ENCODE peak calls at places on chromosomes 11 and 22, in five cellular contexts. One of them, this sample, is unnamed. For H3K4me1, the result is how much of the 10 kb centered on the place peaks cover.

GRCh38 chr11:40328890-40329617 is 1130.4 kb downstream of the LRRC4C start:
- DNase-seq in heart right ventricle: no peak
- DNase-seq in pancreas: peak
- DNase-seq in right cardiac atrium: no peak
- DNase-seq in spleen: no peak
- DNase-seq in this sample: no peak

GRCh38 chr11:118373263-118373662 is 13.9 kb downstream of the UBE4A start:
- DNase-seq in heart right ventricle: no peak
- DNase-seq in pancreas: no peak
- DNase-seq in right cardiac atrium: no peak
- DNase-seq in spleen: no peak
- DNase-seq in this sample: no peak

GRCh38 chr11:40188848-40189247 is 1270.6 kb downstream of the LRRC4C start:
- DNase-seq in heart right ventricle: no peak
- DNase-seq in pancreas: peak
- DNase-seq in right cardiac atrium: no peak
- DNase-seq in spleen: no peak
- DNase-seq in this sample: no peak

GRCh38 chr11:61162092-61162935 is 1.1 kb upstream of the VPS37C start:
- DNase-seq in heart right ventricle: no peak
- DNase-seq in pancreas: no peak
- DNase-seq in right cardiac atrium: no peak
- DNase-seq in spleen: no peak
- DNase-seq in this sample: no peak

GRCh38 chr11:130774703-130775102 is 141.6 kb downstream of the SNX19 start:
- DNase-seq in heart right ventricle: peak
- DNase-seq in pancreas: no peak
- DNase-seq in right cardiac atrium: peak
- DNase-seq in spleen: no peak
- DNase-seq in this sample: no peak

GRCh38 chr11:10592331-10592730 is 23.9 kb upstream of the LYVE1 start:
- DNase-seq in heart right ventricle: no peak
- DNase-seq in pancreas: no peak
- DNase-seq in right cardiac atrium: no peak
- DNase-seq in spleen: no peak
- DNase-seq in this sample: no peak

GRCh38 chr11:65334696-65335295 is 1.1 kb downstream of the DPF2 start:
- DNase-seq in heart right ventricle: no peak
- DNase-seq in pancreas: no peak
- DNase-seq in right cardiac atrium: no peak
- DNase-seq in spleen: peak
- DNase-seq in this sample: no peak

GRCh38 chr11:10139656-10140055 is 154.4 kb downstream of the SBF2 start:
- DNase-seq in heart right ventricle: no peak
- DNase-seq in pancreas: no peak
- DNase-seq in right cardiac atrium: no peak
- DNase-seq in spleen: no peak
- DNase-seq in this sample: no peak

GRCh38 chr11:122600290-122600689 is 55.2 kb upstream of the UBASH3B start:
- DNase-seq in heart right ventricle: no peak
- DNase-seq in pancreas: no peak
- DNase-seq in right cardiac atrium: no peak
- DNase-seq in spleen: no peak
- DNase-seq in this sample: no peak

GRCh38 chr11:18721576-18722292 is 4.3 kb downstream of the IGSF22 start:
- DNase-seq in heart right ventricle: peak
- DNase-seq in pancreas: peak
- DNase-seq in right cardiac atrium: peak
- DNase-seq in spleen: peak
- DNase-seq in this sample: peak

GRCh38 chr11:111373590-111373989 is 5.5 kb downstream of the POU2AF1 start:
- DNase-seq in heart right ventricle: no peak
- DNase-seq in pancreas: no peak
- DNase-seq in right cardiac atrium: no peak
- DNase-seq in spleen: no peak
- DNase-seq in this sample: no peak

GRCh38 chr11:100709233-100709999 is 22.3 kb downstream of the ARHGAP42 start:
- DNase-seq in heart right ventricle: no peak
- DNase-seq in pancreas: no peak
- DNase-seq in right cardiac atrium: no peak
- DNase-seq in spleen: no peak
- DNase-seq in this sample: no peak

GRCh38 chr11:128271401-128271800 is 316.0 kb downstream of the ETS1 start:
- DNase-seq in heart right ventricle: no peak
- DNase-seq in pancreas: no peak
- DNase-seq in right cardiac atrium: no peak
- DNase-seq in spleen: no peak
- DNase-seq in this sample: no peak

GRCh38 chr22:44702479-44703219 is 645 bp downstream of the PRR5 start:
- DNase-seq in heart right ventricle: no peak
- DNase-seq in pancreas: no peak
- DNase-seq in right cardiac atrium: peak
- DNase-seq in spleen: peak
- DNase-seq in this sample: no peak

GRCh38 chr22:28594784-28595324 is 84.8 kb downstream of the TTC28 start:
- DNase-seq in heart right ventricle: no peak
- DNase-seq in pancreas: no peak
- DNase-seq in right cardiac atrium: no peak
- DNase-seq in spleen: no peak
- DNase-seq in this sample: peak

GRCh38 chr11:61814242-61814957 is 2.4 kb downstream of the FADS1 start:
- DNase-seq in heart right ventricle: no peak
- DNase-seq in pancreas: no peak
- DNase-seq in right cardiac atrium: no peak
- DNase-seq in spleen: no peak
- DNase-seq in this sample: no peak

GRCh38 chr11:112523477-112523876 is 262.8 kb upstream of the PLET1 start:
- DNase-seq in heart right ventricle: peak
- DNase-seq in pancreas: peak
- DNase-seq in right cardiac atrium: peak
- DNase-seq in spleen: no peak
- DNase-seq in this sample: no peak

GRCh38 chr11:10208045-10208674 is 85.9 kb downstream of the SBF2 start:
- DNase-seq in heart right ventricle: no peak
- DNase-seq in pancreas: no peak
- DNase-seq in right cardiac atrium: no peak
- DNase-seq in spleen: no peak
- DNase-seq in this sample: peak

GRCh38 chr11:46705070-46705688 is 4.3 kb downstream of the ZNF408 start:
- DNase-seq in heart right ventricle: no peak
- DNase-seq in pancreas: no peak
- DNase-seq in right cardiac atrium: no peak
- DNase-seq in spleen: no peak
- DNase-seq in this sample: no peak

GRCh38 chr11:32426819-32427615 is 8.3 kb downstream of the WT1 start:
- DNase-seq in heart right ventricle: peak
- DNase-seq in pancreas: no peak
- DNase-seq in right cardiac atrium: peak
- DNase-seq in spleen: peak
- DNase-seq in this sample: no peak

GRCh38 chr22:37604875-37605274 is 3.8 kb upstream of the GGA1 start:
- DNase-seq in heart right ventricle: no peak
- DNase-seq in pancreas: no peak
- DNase-seq in right cardiac atrium: no peak
- DNase-seq in spleen: peak
- DNase-seq in this sample: no peak

GRCh38 chr11:107040447-107041444 is 22.5 kb upstream of the GUCY1A2 start:
- DNase-seq in heart right ventricle: no peak
- DNase-seq in pancreas: no peak
- DNase-seq in right cardiac atrium: no peak
- DNase-seq in spleen: no peak
- DNase-seq in this sample: no peak

GRCh38 chr11:128559496-128560103 is 27.8 kb downstream of the ETS1 start:
- DNase-seq in heart right ventricle: no peak
- DNase-seq in pancreas: no peak
- DNase-seq in right cardiac atrium: no peak
- DNase-seq in spleen: no peak
- DNase-seq in this sample: no peak

GRCh38 chr22:41939981-41940852 is 6.7 kb downstream of the CENPM start:
- DNase-seq in heart right ventricle: no peak
- DNase-seq in pancreas: no peak
- DNase-seq in right cardiac atrium: no peak
- DNase-seq in spleen: peak
- DNase-seq in this sample: no peak
- H3K27ac ChIP-seq in heart right ventricle: no peak
- H3K27ac ChIP-seq in pancreas: no peak
- H3K27ac ChIP-seq in right cardiac atrium: no peak
- H3K27ac ChIP-seq in spleen: peak
- H3K27ac ChIP-seq in this sample: no peak

GRCh38 chr22:45972868-45973212 is 4.1 kb downstream of the WNT7B start:
- DNase-seq in heart right ventricle: no peak
- DNase-seq in pancreas: no peak
- DNase-seq in right cardiac atrium: no peak
- DNase-seq in spleen: no peak
- DNase-seq in this sample: no peak
- H3K4me1 ChIP-seq in heart right ventricle: under half
- H3K4me1 ChIP-seq in pancreas: under half
- H3K4me1 ChIP-seq in right cardiac atrium: under half
- H3K4me1 ChIP-seq in spleen: half or more
- H3K4me1 ChIP-seq in this sample: under half

GRCh38 chr11:77407613-77408012 is 66.3 kb downstream of the PAK1 start:
- DNase-seq in heart right ventricle: no peak
- DNase-seq in pancreas: peak
- DNase-seq in right cardiac atrium: peak
- DNase-seq in spleen: no peak
- DNase-seq in this sample: no peak
- H3K27ac ChIP-seq in heart right ventricle: no peak
- H3K27ac ChIP-seq in pancreas: no peak
- H3K27ac ChIP-seq in right cardiac atrium: no peak
- H3K27ac ChIP-seq in spleen: no peak
- H3K27ac ChIP-seq in this sample: no peak

DNA sequence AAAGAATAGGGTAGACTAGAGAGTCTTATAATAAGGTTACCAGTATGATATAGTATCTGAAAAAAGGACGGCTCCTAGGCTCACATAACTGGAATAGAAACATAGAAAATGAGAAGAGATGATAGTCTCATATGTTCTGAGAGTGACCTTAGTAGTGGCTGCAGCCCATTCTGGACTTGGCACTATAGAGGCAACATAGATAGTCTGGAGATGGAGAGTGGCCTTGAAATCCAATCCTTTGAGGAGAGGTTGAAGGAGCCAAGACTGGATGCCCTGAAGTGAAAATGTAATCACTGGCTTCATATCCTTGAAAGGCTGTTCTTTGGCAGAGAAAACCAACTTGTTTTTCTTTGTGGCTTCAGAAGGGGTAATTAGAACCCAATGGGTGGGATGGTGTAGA is 81.1 kb downstream of the STIM1 start:
- DNase-seq in heart right ventricle: no peak
- DNase-seq in pancreas: no peak
- DNase-seq in right cardiac atrium: no peak
- DNase-seq in spleen: no peak
- DNase-seq in this sample: no peak
- H3K4me1 ChIP-seq in heart right ventricle: under half
- H3K4me1 ChIP-seq in pancreas: under half
- H3K4me1 ChIP-seq in right cardiac atrium: under half
- H3K4me1 ChIP-seq in spleen: under half
- H3K4me1 ChIP-seq in this sample: under half

This sample was measured in iPS DF 6.9.